ENCODE peak calls at places on chromosomes 5 and 9, in six cellular contexts. L is HCT116, N is K562, I is esophagus muscularis mucosa, J is transverse colon, T is SK-N-SH. F is an unnamed sample. For H3K9me3, the result is how much of the 10 kb centered on the place peaks cover.

GRCh38 chr9:96619109-96619435 is 571 bp downstream of the CDC14B start:
- DNase-seq in L (no peak), N (no peak), I (peak), J (no peak), T (peak), F (no peak)

GRCh38 chr5:181207214-181207959 is 2.4 kb upstream of the TRIM7 start:
- DNase-seq in L (peak), N (peak), I (no peak), J (peak), T (peak), F (no peak)

GRCh38 chr5:124596595-124597388 is 149.6 kb downstream of the ZNF608 start:
- DNase-seq in L (peak), N (peak), I (no peak), J (no peak), T (no peak), F (no peak)

GRCh38 chr5:15902050-15902449 is 277.5 kb downstream of the MARCHF11 start:
- DNase-seq in L (no peak), N (no peak), I (no peak), J (no peak), T (no peak), F (peak)

GRCh38 chr5:129079496-129079895 is 15.1 kb upstream of the ISOC1 start:
- DNase-seq in L (no peak), N (no peak), I (no peak), J (no peak), T (no peak), F (no peak)

GRCh38 chr9:95669253-95669652 is 152.5 kb upstream of the PTCH1 start:
- DNase-seq in L (no peak), N (no peak), I (peak), J (no peak), T (no peak), F (no peak)

GRCh38 chr9:89850633-89851325 is 246.0 kb downstream of the GADD45G start:
- DNase-seq in L (no peak), N (no peak), I (no peak), J (peak), T (no peak), F (peak)

GRCh38 chr9:91071185-91071990 is 269.8 kb downstream of the SYK start:
- DNase-seq in L (no peak), N (no peak), I (peak), J (no peak), T (no peak), F (no peak)

GRCh38 chr5:180631549-180632392 is 17.6 kb downstream of the FLT4 start:
- DNase-seq in L (no peak), N (no peak), I (no peak), J (no peak), T (no peak), F (no peak)

GRCh38 chr9:6931913-6932312 is 174.1 kb downstream of the KDM4C start:
- DNase-seq in L (peak), N (peak), I (no peak), J (peak), T (no peak), F (no peak)

GRCh38 chr9:133991964-133992779 is at the start of gene VAV2:
- DNase-seq in L (peak), N (peak), I (no peak), J (peak), T (peak), F (peak)

GRCh38 chr5:131608597-131608996 is 26.4 kb downstream of the RAPGEF6 start:
- DNase-seq in L (no peak), N (no peak), I (no peak), J (no peak), T (no peak), F (no peak)

GRCh38 chr9:112867275-112867991 is 23.2 kb downstream of the SLC46A2 start:
- DNase-seq in L (peak), N (peak), I (no peak), J (peak), T (no peak), F (no peak)

GRCh38 chr5:172245823-172246222 is 37.7 kb downstream of the UBTD2 start:
- DNase-seq in L (no peak), N (no peak), I (no peak), J (no peak), T (peak), F (no peak)

GRCh38 chr9:98522487-98522886 is 186.2 kb downstream of the GABBR2 start:
- DNase-seq in L (no peak), N (no peak), I (no peak), J (no peak), T (no peak), F (no peak)

GRCh38 chr9:131781069-131781468 is 41.2 kb upstream of the RAPGEF1 start:
- DNase-seq in L (no peak), N (no peak), I (no peak), J (no peak), T (no peak), F (no peak)

GRCh38 chr5:110478899-110479298 is 247.6 kb downstream of the TMEM232 start:
- DNase-seq in L (no peak), N (no peak), I (no peak), J (no peak), T (no peak), F (no peak)

GRCh38 chr5:36363101-36363500 is 61.4 kb upstream of the RANBP3L start:
- DNase-seq in L (no peak), N (no peak), I (no peak), J (no peak), T (no peak), F (no peak)

GRCh38 chr9:120625222-120625621 is 45.3 kb upstream of the CDK5RAP2 start:
- DNase-seq in L (no peak), N (no peak), I (no peak), J (no peak), T (no peak), F (no peak)

GRCh38 chr9:76904661-76905457 is 1.1 kb downstream of the PRUNE2 start:
- DNase-seq in L (no peak), N (no peak), I (no peak), J (peak), T (no peak), F (no peak)

GRCh38 chr5:150706776-150707390 is 6.0 kb upstream of the RBM22 start:
- DNase-seq in L (no peak), N (no peak), I (no peak), J (no peak), T (no peak), F (no peak)

GRCh38 chr9:25003686-25004085 is 458.0 kb upstream of the IZUMO3 start:
- DNase-seq in L (no peak), N (no peak), I (no peak), J (no peak), T (no peak), F (no peak)

GRCh38 chr5:79853676-79854418 is 137.2 kb downstream of the MTX3 start:
- DNase-seq in L (peak), N (peak), I (no peak), J (no peak), T (no peak), F (no peak)

GRCh38 chr9:88980732-88981336 is 10.4 kb upstream of the S1PR3 start:
- DNase-seq in L (no peak), N (no peak), I (no peak), J (no peak), T (no peak), F (no peak)

GRCh38 chr9:79568337-79569084 is 3.3 kb upstream of the TLE4 start:
- DNase-seq in L (no peak), N (no peak), I (peak), J (peak), T (no peak), F (no peak)

GRCh38 chr5:40797273-40798011 is 732 bp downstream of the PRKAA1 start:
- DNase-seq in L (peak), N (peak), I (peak), J (peak), T (peak), F (peak)

GRCh38 chr5:89449392-89450148 is 566.6 kb upstream of the MEF2C start:
- DNase-seq in L (no peak), N (no peak), I (no peak), J (no peak), T (no peak), F (no peak)

GRCh38 chr5:173660481-173661280 is 44.2 kb upstream of the BOD1 start:
- DNase-seq in L (no peak), N (no peak), I (no peak), J (no peak), T (no peak), F (no peak)

GRCh38 chr9:77909306-77909705 is 122.3 kb downstream of the GNAQ start:
- DNase-seq in L (no peak), N (peak), I (no peak), J (no peak), T (no peak), F (no peak)

GRCh38 chr9:107737610-107737986 is 248.0 kb upstream of the KLF4 start:
- DNase-seq in L (no peak), N (no peak), I (no peak), J (no peak), T (no peak), F (no peak)

GRCh38 chr5:157265714-157266285 is at the start of gene CYFIP2:
- DNase-seq in L (no peak), N (peak), I (peak), J (peak), T (peak), F (peak)

GRCh38 chr9:93136693-93137092 is 2.6 kb upstream of the NINJ1 start:
- DNase-seq in L (no peak), N (no peak), I (no peak), J (no peak), T (no peak), F (no peak)
- H3K9me3 ChIP-seq in L (under half), N (under half), I (under half), J (under half), T (under half), F (under half)

GRCh38 chr5:31496891-31497290 is 35.0 kb downstream of the DROSHA start:
- DNase-seq in L (no peak), N (no peak), I (no peak), J (no peak), T (no peak), F (no peak)

GRCh38 chr5:31496301-31496700 is 35.6 kb downstream of the DROSHA start:
- DNase-seq in L (no peak), N (no peak), I (no peak), J (no peak), T (no peak), F (no peak)

GRCh38 chr5:31487510-31487909 is 44.4 kb downstream of the DROSHA start:
- DNase-seq in L (no peak), N (no peak), I (no peak), J (no peak), T (no peak), F (no peak)

GRCh38 chr5:31495336-31495735 is 36.6 kb downstream of the DROSHA start:
- DNase-seq in L (no peak), N (no peak), I (no peak), J (no peak), T (no peak), F (peak)

DNA sequence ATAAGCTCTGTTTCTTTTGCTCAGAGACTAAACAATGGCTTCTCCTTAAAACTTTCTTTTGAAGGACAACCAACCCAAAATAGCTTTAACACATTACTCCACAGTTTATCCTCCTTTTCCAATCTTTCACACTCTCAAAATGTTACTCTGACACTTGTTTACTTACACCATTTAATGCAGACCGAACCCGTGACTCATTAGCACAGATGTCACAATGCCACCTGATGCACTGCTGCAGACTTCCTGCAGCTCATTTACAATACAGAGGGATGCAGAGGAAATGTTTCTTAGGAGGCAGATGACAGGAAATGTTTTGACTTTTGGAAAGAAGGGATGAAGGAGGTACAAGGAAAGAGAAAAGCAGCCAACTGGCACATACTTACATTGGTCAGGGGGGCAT is 39.1 kb downstream of the DROSHA start:
- DNase-seq in L (no peak), N (no peak), I (no peak), J (no peak), T (no peak), F (no peak)
- TF ChIP-seq POLR2AphosphoS5 in L (no peak), N (no peak), I (peak), J (no peak), T (no peak), F (no peak)

GRCh38 chr9:22037954-22038690 is 29.0 kb upstream of the CDKN2B start:
- DNase-seq in L (peak), N (no peak), I (no peak), J (no peak), T (peak), F (no peak)
- TF ChIP-seq CTCF in L (peak), N (no peak), I (peak), J (peak), T (peak), F (peak)

GRCh38 chr5:141260458-141261237 is 15.5 kb downstream of the PCDHB15 start:
- DNase-seq in L (no peak), N (no peak), I (no peak), J (no peak), T (no peak), F (no peak)

GRCh38 chr5:141258464-141258863 is 13.3 kb downstream of the PCDHB15 start:
- DNase-seq in L (no peak), N (no peak), I (no peak), J (no peak), T (no peak), F (no peak)

GRCh38 chr5:141258948-141259347 is 13.8 kb downstream of the PCDHB15 start:
- DNase-seq in L (no peak), N (no peak), I (no peak), J (no peak), T (no peak), F (no peak)

DNA sequence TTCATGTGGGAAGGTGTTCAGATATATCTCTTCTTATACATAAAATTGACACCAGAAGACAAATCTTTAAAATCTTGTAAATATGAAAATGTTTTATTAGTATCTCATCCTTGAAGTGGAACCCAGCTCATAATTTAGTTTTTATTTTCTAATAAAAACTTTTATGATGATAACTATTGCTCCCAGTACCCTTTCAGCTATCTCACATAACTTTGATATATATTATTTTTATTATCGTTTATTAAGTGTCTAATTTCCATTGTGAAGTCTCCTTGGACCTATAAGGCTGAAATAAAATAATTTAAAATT is 16.0 kb downstream of the PCDHB15 start:
- DNase-seq in L (no peak), N (no peak), I (no peak), J (no peak), T (no peak), F (no peak)
- H3K9me3 ChIP-seq in L (under half), N (under half), I (half or more), J (half or more), T (half or more), F (under half)

GRCh38 chr5:170740586-170741205 is 42.8 kb upstream of the GABRP start:
- DNase-seq in L (no peak), N (no peak), I (peak), J (no peak), T (no peak), F (no peak)

GRCh38 chr5:170736966-170737365 is 46.6 kb upstream of the GABRP start:
- DNase-seq in L (no peak), N (no peak), I (peak), J (no peak), T (no peak), F (no peak)

GRCh38 chr5:170737591-170737990 is 45.9 kb upstream of the GABRP start:
- DNase-seq in L (no peak), N (no peak), I (no peak), J (no peak), T (no peak), F (no peak)

GRCh38 chr5:170739446-170739845 is 44.1 kb upstream of the GABRP start:
- DNase-seq in L (no peak), N (no peak), I (peak), J (no peak), T (no peak), F (no peak)

GRCh38 chr5:170738840-170739239 is 44.7 kb upstream of the GABRP start:
- DNase-seq in L (no peak), N (no peak), I (peak), J (no peak), T (no peak), F (no peak)
- TF ChIP-seq POLR2AphosphoS5 in L (no peak), N (no peak), I (no peak), J (no peak), T (no peak), F (no peak)

GRCh38 chr5:77971965-77972544 is 195.9 kb upstream of the TBCA start:
- DNase-seq in L (no peak), N (no peak), I (no peak), J (no peak), T (peak), F (no peak)

GRCh38 chr5:77974576-77974975 is 198.4 kb upstream of the TBCA start:
- DNase-seq in L (no peak), N (no peak), I (no peak), J (no peak), T (no peak), F (no peak)

GRCh38 chr5:77970891-77971290 is 194.8 kb upstream of the TBCA start:
- DNase-seq in L (no peak), N (no peak), I (no peak), J (no peak), T (no peak), F (no peak)

GRCh38 chr5:77973253-77973609 is 197.1 kb upstream of the TBCA start:
- DNase-seq in L (no peak), N (peak), I (no peak), J (no peak), T (no peak), F (no peak)

GRCh38 chr5:77972545-77973252 is 196.6 kb upstream of the TBCA start:
- DNase-seq in L (no peak), N (no peak), I (no peak), J (no peak), T (peak), F (no peak)
- TF ChIP-seq CTCF in L (no peak), N (no peak), I (peak), J (no peak), T (peak), F (no peak)

DNA sequence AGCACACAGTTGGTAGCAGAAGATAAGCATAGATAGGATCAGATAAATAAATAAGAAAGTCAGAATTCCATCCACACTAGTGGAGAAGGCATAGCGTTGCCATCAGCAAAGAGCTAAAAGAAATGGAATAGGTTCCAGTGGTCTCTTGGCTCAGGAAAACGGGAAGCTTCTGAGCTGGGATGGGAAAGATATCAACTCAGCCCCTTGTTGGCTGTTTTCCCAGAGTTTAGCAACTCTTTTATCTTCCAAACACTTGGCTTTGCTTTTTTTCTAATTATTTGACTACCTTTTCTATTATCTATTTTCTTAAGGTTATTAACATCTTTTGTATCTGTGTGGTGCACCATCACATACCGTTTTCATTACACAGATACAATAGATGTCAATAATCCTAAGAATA is 445.7 kb upstream of the TRPC7 start:
- DNase-seq in L (no peak), N (no peak), I (no peak), J (no peak), T (no peak), F (no peak)
- H3K9me3 ChIP-seq in L (under half), N (under half), I (under half), J (under half), T (under half), F (under half)

F was measured in prostate gland.